ENCODE peak calls at places on chromosomes 3 and 15, in six cellular contexts. One of them, this sample, is unnamed.

GRCh38 chr15:63089260-63090043 is 32.2 kb upstream of the LACTB start:
- DNase-seq in GM12892: no peak
- DNase-seq in H1: no peak
- DNase-seq in K562: no peak
- DNase-seq in HepG2: peak
- DNase-seq in GM12878: no peak
- DNase-seq in this sample: no peak

GRCh38 chr3:73848173-73848751 is 223.5 kb upstream of the PDZRN3 start:
- DNase-seq in GM12892: no peak
- DNase-seq in H1: no peak
- DNase-seq in K562: no peak
- DNase-seq in HepG2: peak
- DNase-seq in GM12878: no peak
- DNase-seq in this sample: no peak

GRCh38 chr3:73625124-73625665 is 454 bp upstream of the PDZRN3 start:
- DNase-seq in GM12892: no peak
- DNase-seq in H1: peak
- DNase-seq in K562: no peak
- DNase-seq in HepG2: no peak
- DNase-seq in GM12878: no peak
- DNase-seq in this sample: no peak

GRCh38 chr3:139934557-139935070 is 371 bp upstream of the CLSTN2 start:
- DNase-seq in GM12892: no peak
- DNase-seq in H1: peak
- DNase-seq in K562: no peak
- DNase-seq in HepG2: no peak
- DNase-seq in GM12878: no peak
- DNase-seq in this sample: no peak

GRCh38 chr15:90603893-90604292 is 74.2 kb downstream of the CRTC3 start:
- DNase-seq in GM12892: no peak
- DNase-seq in H1: no peak
- DNase-seq in K562: no peak
- DNase-seq in HepG2: no peak
- DNase-seq in GM12878: no peak
- DNase-seq in this sample: no peak

GRCh38 chr15:97759363-97759762 is 201.1 kb upstream of the ARRDC4 start:
- DNase-seq in GM12892: no peak
- DNase-seq in H1: no peak
- DNase-seq in K562: no peak
- DNase-seq in HepG2: no peak
- DNase-seq in GM12878: no peak
- DNase-seq in this sample: no peak

GRCh38 chr15:89416339-89417183 is 79.8 kb downstream of the RHCG start:
- DNase-seq in GM12892: peak
- DNase-seq in H1: peak
- DNase-seq in K562: peak
- DNase-seq in HepG2: peak
- DNase-seq in GM12878: no peak
- DNase-seq in this sample: peak

GRCh38 chr3:111864821-111865656 is 6.0 kb downstream of the PHLDB2 start:
- DNase-seq in GM12892: no peak
- DNase-seq in H1: no peak
- DNase-seq in K562: no peak
- DNase-seq in HepG2: peak
- DNase-seq in GM12878: no peak
- DNase-seq in this sample: no peak

GRCh38 chr3:37969601-37970100 is 20.9 kb upstream of the VILL start:
- DNase-seq in GM12892: no peak
- DNase-seq in H1: no peak
- DNase-seq in K562: no peak
- DNase-seq in HepG2: no peak
- DNase-seq in GM12878: no peak
- DNase-seq in this sample: no peak

GRCh38 chr15:46461416-46461815 is 826.6 kb downstream of the SQOR start:
- DNase-seq in GM12892: no peak
- DNase-seq in H1: no peak
- DNase-seq in K562: no peak
- DNase-seq in HepG2: peak
- DNase-seq in GM12878: no peak
- DNase-seq in this sample: no peak

GRCh38 chr15:37133619-37134018 is 33.3 kb upstream of the MEIS2 start:
- DNase-seq in GM12892: no peak
- DNase-seq in H1: no peak
- DNase-seq in K562: no peak
- DNase-seq in HepG2: no peak
- DNase-seq in GM12878: no peak
- DNase-seq in this sample: no peak

GRCh38 chr15:78501857-78502256 is 5.5 kb upstream of the HYKK start:
- DNase-seq in GM12892: no peak
- DNase-seq in H1: no peak
- DNase-seq in K562: no peak
- DNase-seq in HepG2: no peak
- DNase-seq in GM12878: no peak
- DNase-seq in this sample: no peak

GRCh38 chr3:119362010-119362409 is 67.8 kb downstream of the ARHGAP31 start:
- DNase-seq in GM12892: no peak
- DNase-seq in H1: no peak
- DNase-seq in K562: no peak
- DNase-seq in HepG2: no peak
- DNase-seq in GM12878: no peak
- DNase-seq in this sample: no peak

GRCh38 chr3:147089286-147089685 is 317.1 kb downstream of the ZIC4 start:
- DNase-seq in GM12892: no peak
- DNase-seq in H1: no peak
- DNase-seq in K562: no peak
- DNase-seq in HepG2: no peak
- DNase-seq in GM12878: no peak
- DNase-seq in this sample: no peak

GRCh38 chr3:23263796-23264195 is 60.7 kb downstream of the UBE2E2 start:
- DNase-seq in GM12892: no peak
- DNase-seq in H1: no peak
- DNase-seq in K562: no peak
- DNase-seq in HepG2: no peak
- DNase-seq in GM12878: no peak
- DNase-seq in this sample: no peak

GRCh38 chr15:101664303-101664913 is 12.2 kb upstream of the TM2D3 start:
- DNase-seq in GM12892: no peak
- DNase-seq in H1: no peak
- DNase-seq in K562: peak
- DNase-seq in HepG2: peak
- DNase-seq in GM12878: no peak
- DNase-seq in this sample: no peak
- TF ChIP-seq TAF1 in GM12892: no peak
- TF ChIP-seq TAF1 in H1: no peak
- TF ChIP-seq TAF1 in K562: no peak
- TF ChIP-seq TAF1 in HepG2: no peak
- TF ChIP-seq TAF1 in GM12878: no peak
- TF ChIP-seq TAF1 in this sample: no peak

GRCh38 chr15:77418341-77419049 is 1.4 kb downstream of the PEAK1 start:
- DNase-seq in GM12892: no peak
- DNase-seq in H1: no peak
- DNase-seq in K562: no peak
- DNase-seq in HepG2: no peak
- DNase-seq in GM12878: no peak
- DNase-seq in this sample: no peak

GRCh38 chr15:77420610-77421369 is at the start of gene HMG20A:
- DNase-seq in GM12892: peak
- DNase-seq in H1: peak
- DNase-seq in K562: peak
- DNase-seq in HepG2: peak
- DNase-seq in GM12878: peak
- DNase-seq in this sample: peak

GRCh38 chr15:77417642-77418041 is 2.3 kb downstream of the PEAK1 start:
- DNase-seq in GM12892: no peak
- DNase-seq in H1: no peak
- DNase-seq in K562: no peak
- DNase-seq in HepG2: no peak
- DNase-seq in GM12878: no peak
- DNase-seq in this sample: no peak

GRCh38 chr15:77419836-77420609 is at the start of gene PEAK1:
- DNase-seq in GM12892: peak
- DNase-seq in H1: peak
- DNase-seq in K562: peak
- DNase-seq in HepG2: peak
- DNase-seq in GM12878: peak
- DNase-seq in this sample: peak

DNA sequence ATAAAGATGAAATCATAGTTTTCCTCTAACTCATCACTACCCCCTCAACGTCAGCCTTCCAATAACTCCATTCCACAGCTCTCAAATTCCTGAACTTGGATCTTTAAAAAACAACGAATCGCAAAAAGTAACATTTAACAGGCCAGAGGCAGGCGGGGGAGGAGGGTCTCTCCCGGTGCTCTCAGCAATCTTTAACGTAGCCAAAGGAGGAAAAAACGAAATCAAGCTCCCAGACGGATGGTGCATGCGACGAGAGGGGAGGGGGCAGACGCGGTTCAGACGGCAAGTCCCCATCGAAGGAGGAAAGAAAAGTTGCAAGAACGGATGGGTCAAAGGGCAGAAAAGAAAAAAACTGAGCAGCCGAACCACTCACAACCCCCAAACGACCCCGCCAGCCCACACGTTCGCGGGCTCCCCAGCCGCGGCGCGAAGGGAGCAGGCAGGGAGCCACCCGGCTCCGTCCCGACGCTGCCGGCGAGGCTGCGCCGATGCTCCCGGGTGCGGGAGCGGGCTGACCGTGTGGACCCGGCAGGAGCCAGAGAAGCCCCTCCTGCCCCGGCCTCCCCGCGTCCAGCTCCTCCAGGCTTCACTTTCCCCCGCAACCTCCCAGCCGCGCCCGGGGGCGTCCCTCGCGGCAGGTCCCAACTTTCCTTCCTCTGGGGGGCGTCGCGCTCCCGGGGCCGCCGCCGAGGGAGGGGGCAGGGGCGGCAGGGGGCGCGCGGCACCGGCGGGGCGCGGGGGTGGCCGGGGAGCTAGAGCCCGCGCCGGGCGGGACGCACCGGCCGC is 661 bp downstream of the PEAK1 start:
- DNase-seq in GM12892: peak
- DNase-seq in H1: peak
- DNase-seq in K562: peak
- DNase-seq in HepG2: no peak
- DNase-seq in GM12878: no peak
- DNase-seq in this sample: peak
- TF ChIP-seq POLR2A in GM12892: no peak
- TF ChIP-seq POLR2A in H1: no peak
- TF ChIP-seq POLR2A in K562: no peak
- TF ChIP-seq POLR2A in HepG2: no peak
- TF ChIP-seq POLR2A in GM12878: no peak
- TF ChIP-seq POLR2A in this sample: no peak

GRCh38 chr15:49741721-49742120 is 120.9 kb downstream of the DTWD1 start:
- DNase-seq in GM12892: no peak
- DNase-seq in H1: no peak
- DNase-seq in K562: no peak
- DNase-seq in HepG2: no peak
- DNase-seq in GM12878: no peak
- DNase-seq in this sample: no peak
- TF ChIP-seq TAF1 in GM12892: no peak
- TF ChIP-seq TAF1 in H1: no peak
- TF ChIP-seq TAF1 in K562: no peak
- TF ChIP-seq TAF1 in HepG2: no peak
- TF ChIP-seq TAF1 in GM12878: no peak
- TF ChIP-seq TAF1 in this sample: no peak

GRCh38 chr3:44712455-44713075 is at the start of gene ZNF502:
- DNase-seq in GM12892: peak
- DNase-seq in H1: peak
- DNase-seq in K562: peak
- DNase-seq in HepG2: no peak
- DNase-seq in GM12878: no peak
- DNase-seq in this sample: peak
- TF ChIP-seq POLR2A in GM12892: no peak
- TF ChIP-seq POLR2A in H1: peak
- TF ChIP-seq POLR2A in K562: no peak
- TF ChIP-seq POLR2A in HepG2: no peak
- TF ChIP-seq POLR2A in GM12878: peak
- TF ChIP-seq POLR2A in this sample: peak

DNA sequence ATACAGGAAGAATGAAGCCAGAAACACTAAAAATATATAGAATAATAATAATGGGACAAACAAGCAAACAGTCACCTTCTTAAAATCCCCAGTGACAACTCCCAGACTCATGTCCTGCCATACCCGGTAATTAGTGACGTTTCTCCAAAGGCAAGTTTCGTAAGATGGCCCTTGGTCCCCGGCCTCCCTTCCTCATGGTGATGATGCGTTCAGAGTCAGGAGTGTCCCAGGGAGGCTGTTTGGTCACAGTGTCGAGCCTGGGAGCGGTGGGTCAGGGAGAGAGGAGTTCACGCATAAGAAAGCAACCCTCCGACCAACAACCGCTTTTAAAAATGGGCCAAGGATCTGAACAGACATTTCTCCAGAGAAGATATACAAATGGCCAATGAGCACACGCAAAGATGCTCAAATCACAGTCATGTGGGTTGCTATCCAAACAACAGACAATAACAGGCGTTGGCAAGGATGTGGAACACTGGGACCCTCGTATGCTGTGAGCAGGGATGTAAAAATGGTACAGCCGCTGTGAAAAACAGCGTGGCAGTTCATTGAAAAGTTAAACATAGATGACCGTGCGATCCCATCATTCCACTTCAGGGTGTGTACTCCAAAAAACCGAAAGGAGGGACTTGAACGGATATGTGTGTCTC is 6.5 kb upstream of the LRRC15 start:
- DNase-seq in GM12892: no peak
- DNase-seq in H1: no peak
- DNase-seq in K562: no peak
- DNase-seq in HepG2: no peak
- DNase-seq in GM12878: no peak
- DNase-seq in this sample: no peak
- TF ChIP-seq TAF1 in GM12892: no peak
- TF ChIP-seq TAF1 in H1: no peak
- TF ChIP-seq TAF1 in K562: no peak
- TF ChIP-seq TAF1 in HepG2: no peak
- TF ChIP-seq TAF1 in GM12878: no peak
- TF ChIP-seq TAF1 in this sample: no peak

GRCh38 chr3:52238761-52239701 is at the start of gene TWF2:
- DNase-seq in GM12892: peak
- DNase-seq in H1: peak
- DNase-seq in K562: peak
- DNase-seq in HepG2: peak
- DNase-seq in GM12878: no peak
- DNase-seq in this sample: peak

GRCh38 chr3:52238193-52238760 is 681 bp downstream of the TWF2 start:
- DNase-seq in GM12892: no peak
- DNase-seq in H1: peak
- DNase-seq in K562: no peak
- DNase-seq in HepG2: peak
- DNase-seq in GM12878: no peak
- DNase-seq in this sample: no peak

GRCh38 chr3:52236424-52236886 is 2.5 kb downstream of the TWF2 start:
- DNase-seq in GM12892: no peak
- DNase-seq in H1: peak
- DNase-seq in K562: no peak
- DNase-seq in HepG2: no peak
- DNase-seq in GM12878: no peak
- DNase-seq in this sample: no peak

GRCh38 chr3:52237006-52237658 is 1.8 kb downstream of the TWF2 start:
- DNase-seq in GM12892: no peak
- DNase-seq in H1: peak
- DNase-seq in K562: no peak
- DNase-seq in HepG2: no peak
- DNase-seq in GM12878: no peak
- DNase-seq in this sample: no peak

GRCh38 chr3:52237659-52238172 is 1.2 kb downstream of the TWF2 start:
- DNase-seq in GM12892: no peak
- DNase-seq in H1: peak
- DNase-seq in K562: peak
- DNase-seq in HepG2: no peak
- DNase-seq in GM12878: no peak
- DNase-seq in this sample: no peak
- TF ChIP-seq POLR2A in GM12892: no peak
- TF ChIP-seq POLR2A in H1: no peak
- TF ChIP-seq POLR2A in K562: no peak
- TF ChIP-seq POLR2A in HepG2: no peak
- TF ChIP-seq POLR2A in GM12878: no peak
- TF ChIP-seq POLR2A in this sample: no peak

This sample was measured in GM12891.